ENCODE peak calls at places on chromosomes 11 and 22, in ten cellular contexts. J is Calu3, I is mucosa of descending colon, G is thoracic aorta, D is GM20000, L is neural crest cell, P is AG10803, S is brain microvascular endothelial cell, R is dorsolateral prefrontal cortex, U is esophagus muscularis mucosa. A is an unnamed sample.

GRCh38 chr22:29331213-29331612 is 15.7 kb upstream of the RASL10A start:
- DNase-seq in P (no peak), G (no peak), I (no peak), U (no peak), R (no peak), D (no peak), L (no peak), S (no peak), J (no peak), A (no peak)

GRCh38 chr11:26579683-26580082 is 7.6 kb upstream of the MUC15 start:
- DNase-seq in I (no peak), S (no peak), R (no peak), G (no peak), J (no peak), U (no peak), P (no peak), L (no peak), D (no peak), A (no peak)

GRCh38 chr11:83054001-83054400 is 17.7 kb downstream of the RAB30 start:
- DNase-seq in L (no peak), I (no peak), P (no peak), G (no peak), S (no peak), J (no peak), R (no peak), U (no peak), D (no peak), A (no peak)

GRCh38 chr11:16759857-16760256 is 21.4 kb downstream of the C11orf58 start:
- DNase-seq in L (no peak), I (no peak), D (no peak), R (no peak), S (no peak), G (no peak), P (no peak), J (no peak), U (no peak), A (no peak)

GRCh38 chr22:28112548-28113043 is 193.5 kb upstream of the PITPNB start:
- DNase-seq in U (no peak), G (peak), D (no peak), L (no peak), J (peak), P (peak), S (peak), R (no peak), I (no peak), A (no peak)

GRCh38 chr11:132973686-132974085 is 558.6 kb downstream of the OPCML start:
- DNase-seq in J (no peak), L (no peak), P (no peak), S (no peak), R (no peak), U (peak), I (no peak), G (no peak), D (no peak), A (no peak)

GRCh38 chr22:39282642-39283311 is 36.6 kb downstream of the RPL3 start:
- DNase-seq in D (no peak), U (no peak), R (no peak), S (no peak), I (no peak), P (no peak), G (no peak), J (no peak), L (no peak), A (no peak)

GRCh38 chr11:111309516-111309915 is 11.2 kb downstream of the POU2AF3 start:
- DNase-seq in S (no peak), D (no peak), U (peak), R (no peak), J (no peak), L (no peak), I (no peak), P (no peak), G (no peak), A (no peak)

GRCh38 chr11:92322225-92322624 is 97.6 kb downstream of the FAT3 start:
- DNase-seq in J (no peak), R (no peak), D (no peak), I (no peak), G (no peak), U (no peak), P (peak), S (peak), L (no peak), A (no peak)

GRCh38 chr11:15818132-15818842 is 538.1 kb downstream of the SOX6 start:
- DNase-seq in I (no peak), P (no peak), L (no peak), G (no peak), D (no peak), J (no peak), R (no peak), S (no peak), U (peak), A (no peak)

GRCh38 chr11:67248653-67249052 is 17.6 kb upstream of the GRK2 start:
- DNase-seq in S (no peak), P (peak), D (no peak), I (no peak), L (no peak), R (no peak), U (no peak), G (no peak), J (peak), A (no peak)

GRCh38 chr11:70567680-70568503 is 169.6 kb downstream of the CTTN start:
- DNase-seq in R (no peak), P (peak), L (no peak), G (no peak), I (peak), U (no peak), S (peak), J (peak), D (no peak), A (no peak)

GRCh38 chr11:72629266-72629665 is 45.0 kb downstream of the PDE2A start:
- DNase-seq in P (peak), D (no peak), G (no peak), U (peak), R (peak), S (no peak), L (no peak), I (no peak), J (no peak), A (no peak)

GRCh38 chr22:19059481-19060278 is 62.5 kb downstream of the DGCR2 start:
- DNase-seq in J (no peak), D (no peak), I (no peak), L (no peak), P (no peak), G (no peak), U (no peak), S (no peak), R (no peak), A (no peak)

GRCh38 chr11:65429724-65430405 is 7.3 kb downstream of the NEAT1 start:
- DNase-seq in D (no peak), U (no peak), J (peak), P (peak), I (peak), G (no peak), L (no peak), R (peak), S (peak), A (no peak)

DNA sequence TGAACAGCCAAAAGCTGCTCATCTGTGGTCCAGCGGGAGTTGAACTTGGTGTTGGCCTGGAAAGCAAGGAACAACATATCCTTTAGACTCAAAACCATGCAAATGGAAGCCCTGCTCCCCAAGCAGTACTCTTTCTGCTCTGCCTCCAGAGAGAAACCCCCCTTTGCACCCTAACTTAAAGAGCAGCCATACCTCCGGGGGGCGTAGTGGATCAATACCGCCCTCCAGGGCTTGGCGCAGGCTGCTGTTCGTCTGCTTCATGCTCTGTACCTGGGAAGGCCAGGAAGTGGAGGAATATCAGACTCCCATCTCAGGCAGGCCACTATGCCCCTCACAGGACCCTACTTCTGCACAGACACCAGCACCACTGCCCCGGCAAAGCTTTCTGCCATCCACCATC is 4.3 kb downstream of the RCOR2 start:
- DNase-seq in U (no peak), R (no peak), D (peak), P (no peak), L (no peak), J (no peak), G (no peak), I (no peak), S (no peak), A (no peak)
- TF ChIP-seq CTCF in U (no peak), R (no peak), D (no peak), P (no peak), L (no peak), J (no peak), G (no peak), I (no peak), S (no peak), A (no peak)

DNA sequence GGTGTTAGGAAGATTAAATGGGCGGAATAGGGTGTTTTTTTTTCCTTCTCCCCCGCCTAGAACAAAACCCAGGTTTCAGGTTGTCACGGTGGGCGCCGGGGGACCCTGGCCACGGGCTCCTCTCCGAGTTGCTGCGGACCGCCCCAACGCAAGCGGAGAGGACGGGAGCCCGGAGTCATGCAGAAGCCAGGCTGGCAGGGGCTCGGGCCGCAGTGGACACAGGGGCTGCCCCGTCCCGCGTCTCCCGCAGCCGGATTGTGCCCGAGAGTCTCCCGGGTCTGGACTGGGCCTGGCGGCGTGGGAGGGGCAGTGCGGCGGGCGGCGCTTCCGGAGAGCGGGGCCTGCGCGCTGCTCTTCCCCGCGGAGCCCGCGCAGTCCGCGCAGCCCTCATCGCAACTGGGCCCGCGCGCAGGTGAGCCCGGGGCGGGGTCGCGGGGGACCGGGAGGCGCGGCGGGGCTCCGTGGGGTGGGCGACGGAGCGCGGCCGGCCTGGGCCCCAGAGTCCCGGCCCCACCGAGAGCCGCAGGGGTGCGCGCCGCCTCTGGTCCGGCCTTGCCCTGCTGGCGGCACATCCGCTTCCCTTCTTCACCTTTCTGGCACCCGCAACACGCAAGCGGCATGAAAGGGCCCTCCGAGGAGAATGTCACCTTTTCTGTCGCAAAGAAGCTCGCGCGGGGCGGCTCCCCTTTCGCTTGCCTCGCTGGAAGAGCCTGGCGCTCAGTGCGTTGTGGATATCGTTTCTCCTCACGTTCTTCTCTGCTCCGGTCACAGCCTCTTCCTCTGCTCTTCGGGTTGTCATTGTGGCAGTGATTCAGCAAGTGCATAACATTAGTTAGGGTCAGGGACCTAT is at the start of gene TIRAP:
- DNase-seq in J (peak), U (no peak), G (no peak), R (peak), S (peak), L (peak), P (peak), D (peak), I (peak), A (no peak)
- TF ChIP-seq CTCF in J (no peak), U (no peak), G (peak), R (no peak), S (peak), L (peak), P (no peak), D (no peak), I (no peak), A (peak)

DNA sequence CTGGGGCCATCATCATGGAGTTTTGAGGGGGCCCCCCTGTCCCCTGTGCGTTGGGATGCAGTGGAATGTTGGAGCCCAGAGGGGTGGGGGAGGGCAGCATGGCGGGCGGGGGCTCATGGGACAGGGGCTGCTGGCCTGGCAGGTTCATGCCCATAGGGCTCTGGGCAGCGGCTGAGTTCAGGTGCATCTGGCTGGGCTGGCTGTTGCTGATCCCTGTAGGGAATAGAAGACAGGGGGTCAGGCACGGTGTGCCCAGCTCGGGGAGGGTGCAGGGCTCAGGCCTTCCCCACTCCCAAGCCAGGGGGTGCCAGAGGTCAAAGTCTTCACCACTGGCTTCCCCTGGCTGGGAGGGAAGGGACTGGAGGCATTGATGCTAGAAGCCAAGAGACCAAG is 15.6 kb downstream of the CXCR5 start:
- DNase-seq in P (no peak), J (no peak), L (no peak), R (no peak), U (no peak), D (no peak), S (no peak), G (no peak), I (no peak), A (no peak)
- TF ChIP-seq CTCF in P (no peak), J (no peak), L (no peak), R (no peak), U (no peak), D (no peak), S (no peak), G (no peak), I (no peak), A (no peak)

GRCh38 chr11:62144641-62145255 is 20.9 kb downstream of the INCENP start:
- DNase-seq in L (no peak), U (no peak), G (no peak), S (no peak), P (no peak), R (peak), D (no peak), J (no peak), I (no peak), A (no peak)

GRCh38 chr11:62142921-62143320 is 19.1 kb downstream of the INCENP start:
- DNase-seq in I (no peak), P (no peak), D (no peak), U (no peak), R (no peak), G (no peak), S (no peak), L (no peak), J (no peak), A (no peak)

GRCh38 chr11:62142043-62142375 is 18.2 kb downstream of the INCENP start:
- DNase-seq in U (no peak), P (no peak), R (no peak), L (no peak), S (no peak), D (no peak), G (no peak), I (no peak), J (no peak), A (no peak)

GRCh38 chr11:62145261-62145871 is 21.6 kb downstream of the INCENP start:
- DNase-seq in L (no peak), U (no peak), J (no peak), S (no peak), R (no peak), G (no peak), I (no peak), D (no peak), P (no peak), A (no peak)

DNA sequence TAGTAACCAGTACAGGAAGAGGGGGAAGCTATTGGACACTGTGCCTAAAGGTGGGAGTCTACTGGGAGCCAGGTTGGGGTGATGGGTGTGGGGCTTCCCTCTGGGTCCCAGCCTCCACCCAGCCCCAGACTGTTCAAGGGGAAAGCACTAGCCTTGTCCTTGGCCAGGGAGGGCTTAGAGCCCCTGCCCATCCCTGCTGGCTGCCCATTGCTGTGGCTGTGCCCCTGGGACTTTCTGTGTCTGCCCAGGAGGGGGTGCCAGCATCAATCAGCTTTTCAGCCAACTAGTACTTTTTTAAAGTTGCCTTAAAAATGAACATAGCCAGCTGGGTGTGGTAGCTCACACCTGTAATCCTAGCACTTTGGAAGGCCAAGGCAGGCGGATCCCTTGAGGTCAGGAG is 19.9 kb downstream of the INCENP start:
- DNase-seq in P (no peak), J (no peak), D (no peak), L (no peak), U (no peak), G (no peak), S (no peak), I (no peak), R (no peak), A (no peak)
- TF ChIP-seq CTCF in P (no peak), J (no peak), D (no peak), L (no peak), U (no peak), G (no peak), S (peak), I (no peak), R (no peak), A (peak)

DNA sequence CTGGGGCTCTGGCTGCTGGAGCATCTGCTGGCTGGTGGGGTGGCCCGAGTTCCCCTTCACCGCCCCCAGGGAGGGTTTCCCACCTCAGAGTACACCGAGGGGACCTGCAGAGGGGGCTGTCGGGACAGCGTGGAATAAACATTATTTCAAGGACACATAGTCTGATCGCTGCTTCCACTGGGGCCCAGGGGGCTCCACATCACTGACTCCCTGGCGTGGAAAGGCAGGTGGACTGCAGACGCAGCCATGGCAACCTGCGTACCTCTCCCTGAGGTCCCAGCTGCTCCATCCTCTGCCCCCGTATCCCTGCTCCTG is 21.6 kb downstream of the TRMU start:
- DNase-seq in R (no peak), L (no peak), I (no peak), J (no peak), D (no peak), U (no peak), G (no peak), P (no peak), S (no peak), A (no peak)
- TF ChIP-seq CTCF in R (no peak), L (no peak), I (no peak), J (no peak), D (no peak), U (no peak), G (no peak), P (no peak), S (peak), A (no peak)

A was measured in AG04450.